ENCODE peak calls at places on chromosome 3, in ten cellular contexts. One of them, this sample, is unnamed.

GRCh38 chr3:17742837-17743659 is 617 bp upstream of the TBC1D5 start:
- DNase-seq in small intestine: peak; percentile 17
- DNase-seq in CD8-positive, alpha-beta T cell: no peak
- DNase-seq in astrocyte: no peak
- DNase-seq in stomach: peak; percentile 97
- DNase-seq in gastrocnemius medialis: no peak
- DNase-seq in ovary: no peak
- DNase-seq in hepatocyte: no peak
- DNase-seq in sigmoid colon: no peak
- DNase-seq in PC-9: no peak
- DNase-seq in this sample: no peak

GRCh38 chr3:52490938-52491526 is 4.1 kb upstream of the STAB1 start:
- DNase-seq in small intestine: no peak
- DNase-seq in CD8-positive, alpha-beta T cell: no peak
- DNase-seq in astrocyte: peak; percentile 33
- DNase-seq in stomach: no peak
- DNase-seq in gastrocnemius medialis: no peak
- DNase-seq in ovary: no peak
- DNase-seq in hepatocyte: no peak
- DNase-seq in sigmoid colon: no peak
- DNase-seq in PC-9: no peak
- DNase-seq in this sample: no peak

GRCh38 chr3:149009732-149010131 is 18.4 kb downstream of the GYG1 start:
- DNase-seq in small intestine: peak; percentile 70
- DNase-seq in CD8-positive, alpha-beta T cell: peak; percentile 3
- DNase-seq in astrocyte: no peak
- DNase-seq in stomach: no peak
- DNase-seq in gastrocnemius medialis: no peak
- DNase-seq in ovary: no peak
- DNase-seq in hepatocyte: no peak
- DNase-seq in sigmoid colon: no peak
- DNase-seq in PC-9: no peak
- DNase-seq in this sample: peak; percentile 79

GRCh38 chr3:99875573-99875924 is 57.9 kb downstream of the CMSS1 start:
- DNase-seq in small intestine: peak; percentile 51
- DNase-seq in CD8-positive, alpha-beta T cell: no peak
- DNase-seq in astrocyte: no peak
- DNase-seq in stomach: no peak
- DNase-seq in gastrocnemius medialis: no peak
- DNase-seq in ovary: no peak
- DNase-seq in hepatocyte: peak; percentile 43
- DNase-seq in sigmoid colon: no peak
- DNase-seq in PC-9: no peak
- DNase-seq in this sample: no peak

GRCh38 chr3:150607267-150608065 is 4.3 kb downstream of the SELENOT start:
- DNase-seq in small intestine: peak; percentile 81
- DNase-seq in CD8-positive, alpha-beta T cell: no peak
- DNase-seq in astrocyte: no peak
- DNase-seq in stomach: no peak
- DNase-seq in gastrocnemius medialis: no peak
- DNase-seq in ovary: no peak
- DNase-seq in hepatocyte: no peak
- DNase-seq in sigmoid colon: no peak
- DNase-seq in PC-9: no peak
- DNase-seq in this sample: no peak

GRCh38 chr3:30620402-30621360 is 14.3 kb downstream of the TGFBR2 start:
- DNase-seq in small intestine: no peak
- DNase-seq in CD8-positive, alpha-beta T cell: no peak
- DNase-seq in astrocyte: no peak
- DNase-seq in stomach: no peak
- DNase-seq in gastrocnemius medialis: no peak
- DNase-seq in ovary: no peak
- DNase-seq in hepatocyte: no peak
- DNase-seq in sigmoid colon: no peak
- DNase-seq in PC-9: no peak
- DNase-seq in this sample: no peak

GRCh38 chr3:37704129-37704528 is 157.6 kb upstream of the CTDSPL start:
- DNase-seq in small intestine: no peak
- DNase-seq in CD8-positive, alpha-beta T cell: no peak
- DNase-seq in astrocyte: no peak
- DNase-seq in stomach: no peak
- DNase-seq in gastrocnemius medialis: no peak
- DNase-seq in ovary: no peak
- DNase-seq in hepatocyte: no peak
- DNase-seq in sigmoid colon: no peak
- DNase-seq in PC-9: no peak
- DNase-seq in this sample: no peak

GRCh38 chr3:141124715-141125114 is 73.6 kb downstream of the SPSB4 start:
- DNase-seq in small intestine: no peak
- DNase-seq in CD8-positive, alpha-beta T cell: no peak
- DNase-seq in astrocyte: no peak
- DNase-seq in stomach: no peak
- DNase-seq in gastrocnemius medialis: no peak
- DNase-seq in ovary: no peak
- DNase-seq in hepatocyte: no peak
- DNase-seq in sigmoid colon: no peak
- DNase-seq in PC-9: no peak
- DNase-seq in this sample: no peak

GRCh38 chr3:20482350-20482749 is 296.3 kb upstream of the SGO1 start:
- DNase-seq in small intestine: no peak
- DNase-seq in CD8-positive, alpha-beta T cell: no peak
- DNase-seq in astrocyte: no peak
- DNase-seq in stomach: no peak
- DNase-seq in gastrocnemius medialis: no peak
- DNase-seq in ovary: no peak
- DNase-seq in hepatocyte: no peak
- DNase-seq in sigmoid colon: no peak
- DNase-seq in PC-9: no peak
- DNase-seq in this sample: no peak

GRCh38 chr3:95237783-95238182 is 1174.9 kb downstream of the NSUN3 start:
- DNase-seq in small intestine: no peak
- DNase-seq in CD8-positive, alpha-beta T cell: no peak
- DNase-seq in astrocyte: no peak
- DNase-seq in stomach: no peak
- DNase-seq in gastrocnemius medialis: no peak
- DNase-seq in ovary: no peak
- DNase-seq in hepatocyte: no peak
- DNase-seq in sigmoid colon: no peak
- DNase-seq in PC-9: no peak
- DNase-seq in this sample: no peak

GRCh38 chr3:146783446-146783845 is 178.3 kb upstream of the PLSCR5 start:
- DNase-seq in small intestine: no peak
- DNase-seq in CD8-positive, alpha-beta T cell: no peak
- DNase-seq in astrocyte: peak; percentile 4
- DNase-seq in stomach: no peak
- DNase-seq in gastrocnemius medialis: no peak
- DNase-seq in ovary: no peak
- DNase-seq in hepatocyte: no peak
- DNase-seq in sigmoid colon: no peak
- DNase-seq in PC-9: no peak
- DNase-seq in this sample: no peak

GRCh38 chr3:55879901-55880331 is 392.8 kb upstream of the WNT5A start:
- DNase-seq in small intestine: no peak
- DNase-seq in CD8-positive, alpha-beta T cell: no peak
- DNase-seq in astrocyte: peak; percentile 22
- DNase-seq in stomach: no peak
- DNase-seq in gastrocnemius medialis: no peak
- DNase-seq in ovary: no peak
- DNase-seq in hepatocyte: no peak
- DNase-seq in sigmoid colon: no peak
- DNase-seq in PC-9: no peak
- DNase-seq in this sample: no peak

GRCh38 chr3:121574449-121574848 is 6.7 kb downstream of the ARGFX start:
- DNase-seq in small intestine: peak; percentile 82
- DNase-seq in CD8-positive, alpha-beta T cell: no peak
- DNase-seq in astrocyte: peak; percentile 4
- DNase-seq in stomach: peak; percentile 58
- DNase-seq in gastrocnemius medialis: no peak
- DNase-seq in ovary: no peak
- DNase-seq in hepatocyte: peak; percentile 64
- DNase-seq in sigmoid colon: no peak
- DNase-seq in PC-9: peak; percentile 68
- DNase-seq in this sample: no peak

GRCh38 chr3:32844914-32845313 is 27.1 kb downstream of the TRIM71 start:
- DNase-seq in small intestine: no peak
- DNase-seq in CD8-positive, alpha-beta T cell: no peak
- DNase-seq in astrocyte: no peak
- DNase-seq in stomach: peak; percentile 60
- DNase-seq in gastrocnemius medialis: no peak
- DNase-seq in ovary: no peak
- DNase-seq in hepatocyte: no peak
- DNase-seq in sigmoid colon: no peak
- DNase-seq in PC-9: no peak
- DNase-seq in this sample: no peak

GRCh38 chr3:103126111-103126510 is 691.3 kb downstream of the ZPLD1 start:
- DNase-seq in small intestine: peak; percentile 18
- DNase-seq in CD8-positive, alpha-beta T cell: no peak
- DNase-seq in astrocyte: no peak
- DNase-seq in stomach: no peak
- DNase-seq in gastrocnemius medialis: no peak
- DNase-seq in ovary: no peak
- DNase-seq in hepatocyte: no peak
- DNase-seq in sigmoid colon: no peak
- DNase-seq in PC-9: no peak
- DNase-seq in this sample: no peak

GRCh38 chr3:55870576-55870975 is 383.5 kb upstream of the WNT5A start:
- DNase-seq in small intestine: no peak
- DNase-seq in CD8-positive, alpha-beta T cell: no peak
- DNase-seq in astrocyte: no peak
- DNase-seq in stomach: no peak
- DNase-seq in gastrocnemius medialis: no peak
- DNase-seq in ovary: no peak
- DNase-seq in hepatocyte: no peak
- DNase-seq in sigmoid colon: no peak
- DNase-seq in PC-9: no peak
- DNase-seq in this sample: no peak

GRCh38 chr3:43859766-43860165 is 169.0 kb downstream of the ABHD5 start:
- DNase-seq in small intestine: no peak
- DNase-seq in CD8-positive, alpha-beta T cell: no peak
- DNase-seq in astrocyte: no peak
- DNase-seq in stomach: no peak
- DNase-seq in gastrocnemius medialis: no peak
- DNase-seq in ovary: no peak
- DNase-seq in hepatocyte: no peak
- DNase-seq in sigmoid colon: no peak
- DNase-seq in PC-9: no peak
- DNase-seq in this sample: no peak
- H3K27me3 ChIP-seq in small intestine: peaks cover 3% of the 10 kb centered on the region
- H3K27me3 ChIP-seq in CD8-positive, alpha-beta T cell: peaks cover 8% of the 10 kb centered on the region
- H3K27me3 ChIP-seq in astrocyte: no peaks in the 10 kb centered on the region
- H3K27me3 ChIP-seq in stomach: peaks cover 13% of the 10 kb centered on the region
- H3K27me3 ChIP-seq in gastrocnemius medialis: peaks cover 9% of the 10 kb centered on the region
- H3K27me3 ChIP-seq in ovary: no peaks in the 10 kb centered on the region
- H3K27me3 ChIP-seq in hepatocyte: peaks cover 6% of the 10 kb centered on the region
- H3K27me3 ChIP-seq in sigmoid colon: peaks cover 36% of the 10 kb centered on the region
- H3K27me3 ChIP-seq in PC-9: no peaks in the 10 kb centered on the region
- H3K27me3 ChIP-seq in this sample: no peaks in the 10 kb centered on the region

DNA sequence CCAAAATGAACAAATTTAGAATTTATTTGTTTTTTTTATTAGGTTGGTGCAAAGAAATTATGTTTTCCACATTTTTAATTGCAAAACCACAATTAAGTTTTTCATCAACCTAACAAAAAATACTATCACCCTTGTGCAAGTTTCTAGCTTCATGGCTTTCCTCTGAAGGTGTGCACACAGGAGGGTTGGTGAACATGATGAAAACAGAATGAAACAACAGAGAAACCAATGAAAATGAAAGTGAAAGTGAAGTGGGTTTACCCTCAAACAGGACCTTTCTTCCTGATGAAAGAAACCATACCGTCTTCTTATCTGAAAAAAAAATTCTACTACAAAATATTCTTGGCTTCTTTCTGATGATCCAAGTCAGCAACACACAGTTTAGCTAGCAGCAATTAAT is 71.9 kb upstream of the FEZF2 start:
- DNase-seq in small intestine: peak; percentile 53
- DNase-seq in CD8-positive, alpha-beta T cell: no peak
- DNase-seq in astrocyte: peak; percentile 21
- DNase-seq in stomach: no peak
- DNase-seq in gastrocnemius medialis: no peak
- DNase-seq in ovary: no peak
- DNase-seq in hepatocyte: peak; percentile 5
- DNase-seq in sigmoid colon: no peak
- DNase-seq in PC-9: no peak
- DNase-seq in this sample: no peak
- H3K27me3 ChIP-seq in small intestine: no peaks in the 10 kb centered on the region
- H3K27me3 ChIP-seq in CD8-positive, alpha-beta T cell: no peaks in the 10 kb centered on the region
- H3K27me3 ChIP-seq in astrocyte: peaks cover 3% of the 10 kb centered on the region
- H3K27me3 ChIP-seq in stomach: no peaks in the 10 kb centered on the region
- H3K27me3 ChIP-seq in gastrocnemius medialis: no peaks in the 10 kb centered on the region
- H3K27me3 ChIP-seq in ovary: no peaks in the 10 kb centered on the region
- H3K27me3 ChIP-seq in hepatocyte: peaks cover 3% of the 10 kb centered on the region
- H3K27me3 ChIP-seq in sigmoid colon: no peaks in the 10 kb centered on the region
- H3K27me3 ChIP-seq in PC-9: peaks cover 9% of the 10 kb centered on the region
- H3K27me3 ChIP-seq in this sample: no peaks in the 10 kb centered on the region

DNA sequence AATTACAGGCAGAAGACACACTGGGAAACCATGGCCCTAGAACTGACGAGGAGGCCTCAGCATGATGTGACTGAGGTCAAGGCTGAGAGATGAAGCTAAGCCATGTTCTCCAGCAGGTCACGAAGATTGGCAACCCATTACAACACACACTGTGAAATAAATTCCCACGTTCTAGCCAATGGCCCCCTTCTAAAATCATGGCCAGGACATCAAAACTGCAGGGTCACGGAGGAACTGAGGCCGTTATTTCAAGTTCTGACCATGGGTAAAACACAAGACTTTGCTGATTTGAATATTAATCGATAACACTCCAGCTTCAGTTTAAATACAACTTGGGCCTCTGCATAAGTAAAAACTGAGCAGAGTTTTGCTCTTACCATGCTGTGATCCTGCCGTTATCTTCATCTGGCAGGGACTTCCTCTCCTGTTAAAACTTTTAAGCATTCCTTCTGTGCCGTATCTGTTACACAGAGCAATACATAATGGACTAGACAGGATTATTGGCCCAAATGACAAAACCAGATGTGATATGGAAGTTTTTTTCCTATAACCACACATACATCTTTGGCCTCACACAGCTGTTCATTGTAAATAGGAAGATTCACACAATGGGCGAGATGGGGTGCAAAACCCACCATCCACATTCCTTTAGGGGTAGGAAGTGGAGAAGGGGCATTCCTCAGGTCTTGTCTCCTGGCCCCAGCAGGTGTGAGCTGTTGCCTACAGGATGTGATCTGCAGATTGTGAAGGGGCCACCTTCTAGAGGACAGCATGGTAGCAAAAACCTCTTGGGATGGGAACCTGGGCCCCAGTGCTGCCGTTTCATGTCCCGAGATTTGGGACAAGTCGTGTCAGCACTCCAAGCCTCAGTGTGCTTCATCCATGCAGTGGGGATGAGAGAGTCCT is 207.4 kb downstream of the OPA1 start:
- DNase-seq in small intestine: no peak
- DNase-seq in CD8-positive, alpha-beta T cell: no peak
- DNase-seq in astrocyte: no peak
- DNase-seq in stomach: no peak
- DNase-seq in gastrocnemius medialis: no peak
- DNase-seq in ovary: no peak
- DNase-seq in hepatocyte: no peak
- DNase-seq in sigmoid colon: no peak
- DNase-seq in PC-9: no peak
- DNase-seq in this sample: no peak
- H3K27me3 ChIP-seq in small intestine: no peaks in the 10 kb centered on the region
- H3K27me3 ChIP-seq in CD8-positive, alpha-beta T cell: no peaks in the 10 kb centered on the region
- H3K27me3 ChIP-seq in astrocyte: peaks cover 31% of the 10 kb centered on the region
- H3K27me3 ChIP-seq in stomach: no peaks in the 10 kb centered on the region
- H3K27me3 ChIP-seq in gastrocnemius medialis: no peaks in the 10 kb centered on the region
- H3K27me3 ChIP-seq in ovary: no peaks in the 10 kb centered on the region
- H3K27me3 ChIP-seq in hepatocyte: no peaks in the 10 kb centered on the region
- H3K27me3 ChIP-seq in sigmoid colon: no peaks in the 10 kb centered on the region
- H3K27me3 ChIP-seq in PC-9: no peaks in the 10 kb centered on the region
- H3K27me3 ChIP-seq in this sample: no peaks in the 10 kb centered on the region

GRCh38 chr3:195758721-195759353 is 38.1 kb downstream of the MUC20 start:
- DNase-seq in small intestine: no peak
- DNase-seq in CD8-positive, alpha-beta T cell: no peak
- DNase-seq in astrocyte: no peak
- DNase-seq in stomach: no peak
- DNase-seq in gastrocnemius medialis: no peak
- DNase-seq in ovary: no peak
- DNase-seq in hepatocyte: no peak
- DNase-seq in sigmoid colon: no peak
- DNase-seq in PC-9: no peak
- DNase-seq in this sample: no peak
- H3K27me3 ChIP-seq in small intestine: peaks cover 3% of the 10 kb centered on the region
- H3K27me3 ChIP-seq in CD8-positive, alpha-beta T cell: no peaks in the 10 kb centered on the region
- H3K27me3 ChIP-seq in astrocyte: peaks cover 37% of the 10 kb centered on the region
- H3K27me3 ChIP-seq in stomach: peaks cover 40% of the 10 kb centered on the region
- H3K27me3 ChIP-seq in gastrocnemius medialis: peaks cover 48% of the 10 kb centered on the region
- H3K27me3 ChIP-seq in ovary: no peaks in the 10 kb centered on the region
- H3K27me3 ChIP-seq in hepatocyte: no peaks in the 10 kb centered on the region
- H3K27me3 ChIP-seq in sigmoid colon: peaks cover 33% of the 10 kb centered on the region
- H3K27me3 ChIP-seq in PC-9: no peaks in the 10 kb centered on the region
- H3K27me3 ChIP-seq in this sample: peaks cover 3% of the 10 kb centered on the region